ENCODE peak calls at places on chromosome 3, in four cellular contexts. M is mesenchymal stem cell, E is neural progenitor cell, V is GM23338. U is an unnamed sample.

GRCh38 chr3:172848910-172849309 is 98.4 kb downstream of the ECT2 start:
- DNase-seq in M (peak), E (no peak), V (no peak), U (no peak)

GRCh38 chr3:99686955-99687612 is 48.7 kb downstream of the COL8A1 start:
- DNase-seq in M (peak), E (peak), V (peak), U (peak)

GRCh38 chr3:37179144-37179967 is 5.0 kb upstream of the LRRFIP2 start:
- DNase-seq in V (no peak), E (no peak), M (no peak), U (no peak)

GRCh38 chr3:65833761-65834505 is 204.8 kb downstream of the MAGI1 start:
- DNase-seq in E (no peak), V (no peak), M (peak), U (no peak)

GRCh38 chr3:133506215-133506901 is 67.1 kb upstream of the CDV3 start:
- DNase-seq in E (no peak), M (no peak), V (no peak), U (no peak)

GRCh38 chr3:149340310-149340933 is 7.0 kb upstream of the TM4SF18 start:
- DNase-seq in E (no peak), M (no peak), V (no peak), U (no peak)

GRCh38 chr3:42486814-42487569 is 15.5 kb upstream of the VIPR1 start:
- DNase-seq in M (no peak), E (no peak), V (no peak), U (no peak)

GRCh38 chr3:141421639-141422319 is 53.5 kb downstream of the ZBTB38 start:
- DNase-seq in V (no peak), M (peak), E (no peak), U (no peak)

GRCh38 chr3:153400641-153401040 is 238.6 kb downstream of the RAP2B start:
- DNase-seq in V (no peak), M (no peak), E (no peak), U (no peak)

DNA sequence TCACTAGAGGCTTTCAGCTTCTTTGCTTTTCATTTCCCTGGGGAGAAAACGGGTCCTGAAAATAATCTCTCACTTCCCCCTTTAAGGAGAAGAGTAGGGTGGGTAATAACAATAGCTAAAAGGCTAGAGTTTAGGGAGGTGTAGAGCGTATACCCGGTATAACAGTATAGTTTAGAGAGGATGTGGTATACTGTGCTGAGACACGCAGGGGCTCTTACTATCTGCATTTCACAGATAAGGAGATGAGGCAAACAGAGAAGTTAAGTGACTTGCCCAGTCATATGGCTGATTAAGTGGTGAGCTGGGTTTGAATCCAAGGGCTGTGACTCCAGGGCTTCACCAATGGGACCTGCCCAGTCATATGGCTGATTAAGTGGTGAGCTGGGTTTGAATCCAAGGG is 15.0 kb upstream of the KCNMB3 start:
- DNase-seq in M (no peak), V (no peak), E (no peak), U (no peak)
- H2AFZ ChIP-seq in M (no peak), V (no peak), E (no peak), U (no peak)

GRCh38 chr3:129766135-129766534 is 127.4 kb downstream of the TMCC1 start:
- DNase-seq in V (no peak), M (no peak), E (no peak), U (no peak)

GRCh38 chr3:129764090-129764489 is 129.4 kb downstream of the TMCC1 start:
- DNase-seq in M (no peak), E (no peak), V (no peak), U (no peak)

GRCh38 chr3:129769616-129770015 is 123.9 kb downstream of the TMCC1 start:
- DNase-seq in E (no peak), V (no peak), M (no peak), U (no peak)

GRCh38 chr3:129773942-129774663 is 119.4 kb downstream of the TMCC1 start:
- DNase-seq in E (no peak), M (no peak), V (no peak), U (no peak)

DNA sequence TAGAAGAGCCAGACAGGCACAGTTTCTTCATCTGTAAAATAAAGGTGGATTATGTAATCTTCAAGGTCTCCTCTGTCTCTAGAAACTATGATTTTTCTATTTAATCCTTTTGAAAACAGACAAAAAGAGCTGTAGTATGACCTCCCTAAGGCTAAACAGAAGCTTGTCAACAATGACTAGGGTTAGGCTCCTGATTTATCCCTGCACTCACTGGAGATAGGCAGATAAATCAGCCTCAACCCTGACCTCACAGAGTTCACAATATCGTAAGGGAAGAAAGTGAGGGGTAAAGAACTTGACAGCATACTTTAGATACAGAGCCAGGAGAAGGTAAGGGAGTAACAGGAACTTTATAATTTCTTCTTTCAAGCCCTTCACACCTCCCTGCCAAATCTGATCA is 124.8 kb downstream of the TMCC1 start:
- DNase-seq in E (no peak), M (no peak), V (no peak), U (no peak)
- H2AFZ ChIP-seq in E (no peak), M (no peak), V (no peak), U (no peak)

DNA sequence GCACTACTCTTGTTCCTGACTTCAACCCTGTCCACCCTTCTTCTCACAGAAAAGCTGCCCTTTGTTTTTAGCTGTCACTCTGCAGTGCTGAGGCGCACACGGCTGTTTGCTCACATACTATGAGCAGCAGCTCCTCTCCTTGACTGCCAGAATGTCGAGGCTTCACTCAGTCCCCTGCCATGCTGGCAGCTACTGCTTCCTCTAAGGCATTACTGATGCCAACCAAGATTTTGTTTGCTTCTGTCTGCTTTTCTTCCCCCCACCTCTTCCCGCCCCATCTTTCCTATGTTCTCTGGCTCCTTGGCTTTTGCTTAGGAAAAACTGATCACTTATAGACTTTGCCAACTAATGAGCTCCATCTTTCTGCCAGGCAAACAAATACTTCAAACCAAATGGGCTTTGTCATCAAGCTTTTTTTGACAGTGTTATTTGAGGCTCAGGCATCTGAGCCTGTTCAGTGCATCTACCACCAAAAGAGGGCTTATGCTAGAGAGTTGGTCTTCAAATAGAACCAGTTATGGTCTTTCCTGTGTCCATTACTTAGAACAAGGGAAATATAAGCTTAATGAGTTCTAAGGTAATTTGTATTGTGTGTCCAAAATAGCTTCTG is 81.0 kb downstream of the FBXL2 start:
- DNase-seq in M (no peak), E (no peak), V (no peak), U (no peak)
- H2AFZ ChIP-seq in M (no peak), E (no peak), V (no peak), U (no peak)

GRCh38 chr3:27467545-27467944 is 16.6 kb downstream of the SLC4A7 start:
- DNase-seq in V (peak), M (peak), E (no peak), U (no peak)
- H2AFZ ChIP-seq in V (no peak), M (no peak), E (no peak), U (no peak)

DNA sequence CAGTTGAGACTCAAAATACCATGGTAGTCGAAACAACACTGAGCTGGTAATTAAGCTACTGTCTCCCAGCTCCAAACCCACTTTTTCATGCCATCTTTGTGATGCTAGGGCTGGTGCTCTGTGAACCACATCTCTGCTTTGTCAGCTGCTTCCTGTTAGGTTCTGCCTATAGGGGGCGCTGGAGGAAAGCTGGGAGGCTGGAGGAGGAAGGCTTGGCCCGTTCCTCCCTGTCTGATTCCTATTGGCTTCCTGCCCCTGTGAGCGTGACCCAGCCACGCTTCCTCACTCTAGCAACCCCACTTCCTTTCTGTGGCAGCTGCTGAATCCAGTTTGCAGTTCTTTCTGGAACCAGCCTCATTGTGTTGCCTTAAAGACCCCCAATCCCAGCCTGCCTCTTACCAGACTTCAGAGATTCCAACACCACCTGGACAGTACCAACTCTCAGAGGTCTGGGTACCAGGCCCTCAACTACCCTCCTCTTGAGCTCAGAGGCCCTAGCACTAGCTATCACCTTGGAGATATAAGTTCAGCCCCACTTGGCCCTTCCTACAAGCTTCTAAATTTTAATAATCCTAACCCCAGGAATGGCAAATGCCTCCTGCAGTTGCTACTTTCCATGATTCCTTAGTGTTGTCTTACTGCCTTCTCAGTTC is 120.9 kb downstream of the ERC2 start:
- DNase-seq in M (no peak), V (peak), E (peak), U (peak)
- H2AFZ ChIP-seq in M (no peak), V (peak), E (no peak), U (no peak)